ENCODE peak calls at places on chromosomes 2 and 18, in nine cellular contexts. E is breast epithelium, D is body of pancreas, U is prostate gland, B is sigmoid colon, Y is right lobe of liver, C is spleen, O is stomach, K is thyroid gland. W is an unnamed sample.

GRCh38 chr2:232464534-232464865 is 8.5 kb downstream of the ALPI start:
- DNase-seq in E (no peak), K (no peak), Y (no peak), C (no peak), O (no peak), D (no peak), B (peak; percentile 44), U (no peak), W (peak; percentile 24)

GRCh38 chr2:133591164-133591563 is 22.9 kb upstream of the NCKAP5 start:
- DNase-seq in Y (no peak), C (no peak), U (peak; percentile 75), D (peak; percentile 45), O (peak; percentile 42), E (no peak), K (peak; percentile 62), B (peak; percentile 82), W (no peak)

GRCh38 chr2:29322011-29322410 is 206.8 kb downstream of the CLIP4 start:
- DNase-seq in O (no peak), C (no peak), D (no peak), E (no peak), B (no peak), Y (no peak), K (no peak), U (no peak), W (no peak)

GRCh38 chr2:102285368-102285767 is 26.0 kb upstream of the IL1RL1 start:
- DNase-seq in E (no peak), B (no peak), D (no peak), U (no peak), Y (no peak), O (no peak), K (no peak), C (no peak), W (no peak)

GRCh38 chr2:209501579-209501978 is 77.7 kb downstream of the MAP2 start:
- DNase-seq in B (no peak), D (peak; percentile 40), O (no peak), K (no peak), U (no peak), C (no peak), Y (no peak), E (no peak), W (no peak)

GRCh38 chr2:151410485-151410833 is 757 bp downstream of the RIF1 start:
- DNase-seq in D (peak; percentile 34), U (peak; percentile 30), E (no peak), K (peak; percentile 34), B (no peak), O (peak; percentile 31), Y (no peak), C (no peak), W (no peak)

GRCh38 chr18:702957-703659 is 9.3 kb downstream of the ENOSF1 start:
- DNase-seq in U (no peak), K (no peak), D (no peak), B (no peak), C (no peak), O (peak; percentile 11), E (no peak), Y (no peak), W (no peak)

GRCh38 chr2:109460553-109461324 is 153.0 kb downstream of the SEPTIN10 start:
- DNase-seq in U (no peak), K (no peak), B (peak; percentile 24), D (no peak), O (no peak), Y (no peak), C (peak; percentile 32), E (no peak), W (peak; percentile 21)

GRCh38 chr2:107989445-107989844 is 3.1 kb downstream of the SLC5A7 start:
- DNase-seq in C (no peak), Y (no peak), O (no peak), U (no peak), B (no peak), K (no peak), E (no peak), D (no peak), W (no peak)

GRCh38 chr18:54416459-54416858 is 58.8 kb downstream of the C18orf54 start:
- DNase-seq in K (no peak), D (no peak), U (no peak), C (no peak), E (no peak), O (no peak), Y (no peak), B (no peak), W (no peak)

GRCh38 chr2:37652199-37652640 is 19.2 kb downstream of the CDC42EP3 start:
- DNase-seq in K (no peak), Y (no peak), U (no peak), C (no peak), D (no peak), E (no peak), O (no peak), B (no peak), W (no peak)

GRCh38 chr2:217798743-217799552 is 203.8 kb downstream of the TNS1 start:
- DNase-seq in B (peak; percentile 77), K (no peak), E (no peak), O (peak; percentile 26), C (peak; percentile 75), D (no peak), U (no peak), Y (no peak), W (peak; percentile 69)

GRCh38 chr2:98822301-98823164 is 91.6 kb upstream of the MGAT4A start:
- DNase-seq in C (peak; percentile 94), B (no peak), K (peak; percentile 68), Y (peak; percentile 52), O (peak; percentile 40), D (peak; percentile 44), U (peak; percentile 49), E (no peak), W (no peak)

GRCh38 chr18:22332590-22332989 is 85.1 kb downstream of the CTAGE1 start:
- DNase-seq in C (no peak), D (no peak), U (no peak), O (no peak), E (no peak), Y (no peak), K (no peak), B (no peak), W (no peak)

GRCh38 chr18:48541747-48542108 is 2.9 kb downstream of the CTIF start:
- DNase-seq in C (no peak), O (no peak), Y (no peak), U (no peak), K (no peak), E (no peak), D (no peak), B (no peak), W (no peak)

GRCh38 chr18:48541026-48541746 is 2.4 kb downstream of the CTIF start:
- DNase-seq in U (peak; percentile 66), Y (peak; percentile 86), O (peak; percentile 74), C (peak; percentile 93), B (peak; percentile 89), E (peak; percentile 55), K (peak; percentile 77), D (peak; percentile 78), W (peak; percentile 89)

GRCh38 chr18:48539406-48540328 is 836 bp downstream of the CTIF start:
- DNase-seq in Y (peak; percentile 49), O (peak; percentile 32), B (peak; percentile 79), E (peak; percentile 43), C (peak; percentile 87), K (peak; percentile 28), D (peak; percentile 54), U (no peak), W (peak; percentile 71)

GRCh38 chr18:48538531-48539405 is at the start of gene CTIF:
- DNase-seq in K (peak; percentile 95), B (peak; percentile 99), U (peak; percentile 97), C (peak; percentile 94), O (peak; percentile 95), D (peak; percentile 98), E (peak; percentile 98), Y (peak; percentile 96), W (peak; percentile 98)

GRCh38 chr18:48540329-48541025 is 1.6 kb downstream of the CTIF start:
- DNase-seq in B (peak; percentile 86), D (peak; percentile 77), O (peak; percentile 65), K (peak; percentile 49), U (peak; percentile 58), C (peak; percentile 89), Y (peak; percentile 89), E (peak; percentile 52), W (peak; percentile 83)
- TF ChIP-seq POLR2A in B (no peak), D (no peak), O (no peak), K (peak; percentile 3), U (peak; percentile 13), C (no peak), Y (no peak), E (no peak), W (no peak)

DNA sequence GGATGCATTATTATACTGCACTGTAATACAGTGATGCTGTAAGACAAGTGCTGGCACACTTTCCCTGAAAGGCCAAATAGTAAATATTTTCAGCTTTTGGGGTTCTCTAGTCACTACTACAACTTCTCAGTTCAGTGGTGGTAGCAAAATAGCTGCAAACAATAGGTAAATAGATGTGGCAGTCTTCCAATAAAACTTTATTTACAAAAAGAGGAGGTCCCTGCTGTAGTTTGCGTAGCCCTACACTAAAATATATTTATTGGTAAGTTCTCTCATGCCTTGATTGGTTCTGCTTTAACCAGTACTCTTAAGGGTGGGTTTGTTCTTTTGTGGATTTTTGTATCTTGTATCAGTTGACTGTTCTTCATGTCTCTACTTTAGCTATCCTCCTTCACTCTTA is 7.8 kb downstream of the GLS start:
- DNase-seq in O (no peak), Y (no peak), D (no peak), E (no peak), B (no peak), K (no peak), C (no peak), U (no peak), W (no peak)
- H3K4me1 ChIP-seq in O (peaks cover 12% of the 10 kb centered on the region), Y (no peaks in the 10 kb centered on the region), D (peaks cover 73% of the 10 kb centered on the region), E (no peaks in the 10 kb centered on the region), B (peaks cover 60% of the 10 kb centered on the region), K (peaks cover 65% of the 10 kb centered on the region), C (peaks cover 62% of the 10 kb centered on the region), U (no peaks in the 10 kb centered on the region), W (peaks cover 74% of the 10 kb centered on the region)

GRCh38 chr2:239127513-239127912 is 273.3 kb downstream of the HDAC4 start:
- DNase-seq in D (no peak), E (no peak), K (no peak), U (no peak), C (peak; percentile 84), Y (no peak), B (no peak), O (no peak), W (no peak)
- TF ChIP-seq POLR2A in D (no peak), E (no peak), K (no peak), U (no peak), C (no peak), Y (no peak), B (no peak), O (no peak), W (no peak)

GRCh38 chr2:40168032-40168431 is 283.9 kb downstream of the SLC8A1 start:
- DNase-seq in C (no peak), Y (no peak), O (no peak), D (no peak), K (no peak), E (no peak), B (no peak), U (no peak), W (no peak)

GRCh38 chr2:40164736-40165502 is 287.0 kb downstream of the SLC8A1 start:
- DNase-seq in K (peak; percentile 1), Y (peak; percentile 16), E (no peak), B (no peak), D (no peak), U (no peak), O (no peak), C (no peak), W (no peak)

GRCh38 chr2:40169430-40169829 is 282.5 kb downstream of the SLC8A1 start:
- DNase-seq in K (no peak), U (no peak), C (no peak), B (no peak), Y (no peak), E (no peak), D (no peak), O (no peak), W (no peak)

GRCh38 chr2:40165503-40165867 is 286.4 kb downstream of the SLC8A1 start:
- DNase-seq in Y (no peak), K (no peak), B (peak; percentile 63), C (no peak), O (no peak), E (no peak), U (no peak), D (no peak), W (no peak)

GRCh38 chr2:40168546-40168945 is 283.3 kb downstream of the SLC8A1 start:
- DNase-seq in C (no peak), O (no peak), D (no peak), B (no peak), K (no peak), E (no peak), Y (no peak), U (no peak), W (no peak)
- H3K4me1 ChIP-seq in C (no peaks in the 10 kb centered on the region), O (peaks cover 12% of the 10 kb centered on the region), D (no peaks in the 10 kb centered on the region), B (peaks cover 14% of the 10 kb centered on the region), K (no peaks in the 10 kb centered on the region), E (no peaks in the 10 kb centered on the region), Y (no peaks in the 10 kb centered on the region), U (no peaks in the 10 kb centered on the region), W (peaks cover 4% of the 10 kb centered on the region)

W was measured in suprapubic skin.